ENCODE peak calls at places on chromosomes 1 and 21, in ten cellular contexts. T is fibroblast of lung; N is IMR-90; Z is brain microvascular endothelial cell; Y is ovary; H is CD8-positive, alpha-beta memory T cell; W is GM23248; J is esophagus squamous epithelium; V is dorsolateral prefrontal cortex; I is left ventricle myocardium inferior. O is an unnamed sample.
A peak's percentile ranks its signal among the peaks of the same experiment; 100 is the strongest.

GRCh38 chr1:46806196-46807020 is 7.6 kb downstream of the CYP4B1 start:
- DNase-seq in Y (no peak), Z (no peak), I (peak; percentile 79), W (peak; percentile 33), T (no peak), V (no peak), J (no peak), N (no peak), H (no peak), O (peak; percentile 59)

GRCh38 chr1:6288674-6289073 is 27.8 kb upstream of the GPR153 start:
- DNase-seq in J (no peak), H (no peak), T (no peak), I (no peak), V (no peak), N (no peak), Y (no peak), Z (no peak), W (no peak), O (no peak)

GRCh38 chr1:162035241-162035640 is 11.6 kb upstream of the OLFML2B start:
- DNase-seq in H (no peak), Y (no peak), Z (no peak), J (no peak), N (no peak), W (peak; percentile 26), I (no peak), T (no peak), V (no peak), O (peak; percentile 68)

GRCh38 chr1:2459757-2460156 is 16.3 kb upstream of the PLCH2 start:
- DNase-seq in H (no peak), W (peak; percentile 62), Z (no peak), V (peak; percentile 77), I (peak; percentile 45), N (peak; percentile 73), Y (peak; percentile 39), T (peak; percentile 92), J (no peak), O (no peak)

GRCh38 chr1:227942021-227942715 is 5.6 kb downstream of the WNT9A start:
- DNase-seq in Z (no peak), J (no peak), N (no peak), W (no peak), T (no peak), V (no peak), Y (no peak), I (no peak), H (no peak), O (no peak)

GRCh38 chr1:6419397-6419802 is 319 bp downstream of the HES2 start:
- DNase-seq in J (no peak), W (peak; percentile 20), V (no peak), Z (no peak), I (no peak), N (no peak), Y (no peak), T (no peak), H (no peak), O (no peak)

GRCh38 chr21:22842875-22843274 is 1844.7 kb downstream of the NCAM2 start:
- DNase-seq in Y (no peak), H (no peak), V (no peak), W (no peak), N (no peak), T (no peak), I (no peak), J (no peak), Z (no peak), O (no peak)

GRCh38 chr1:62025892-62026291 is 168.8 kb upstream of the L1TD1 start:
- DNase-seq in J (no peak), W (no peak), Z (no peak), Y (no peak), V (no peak), I (no peak), N (no peak), H (no peak), T (no peak), O (no peak)

DNA sequence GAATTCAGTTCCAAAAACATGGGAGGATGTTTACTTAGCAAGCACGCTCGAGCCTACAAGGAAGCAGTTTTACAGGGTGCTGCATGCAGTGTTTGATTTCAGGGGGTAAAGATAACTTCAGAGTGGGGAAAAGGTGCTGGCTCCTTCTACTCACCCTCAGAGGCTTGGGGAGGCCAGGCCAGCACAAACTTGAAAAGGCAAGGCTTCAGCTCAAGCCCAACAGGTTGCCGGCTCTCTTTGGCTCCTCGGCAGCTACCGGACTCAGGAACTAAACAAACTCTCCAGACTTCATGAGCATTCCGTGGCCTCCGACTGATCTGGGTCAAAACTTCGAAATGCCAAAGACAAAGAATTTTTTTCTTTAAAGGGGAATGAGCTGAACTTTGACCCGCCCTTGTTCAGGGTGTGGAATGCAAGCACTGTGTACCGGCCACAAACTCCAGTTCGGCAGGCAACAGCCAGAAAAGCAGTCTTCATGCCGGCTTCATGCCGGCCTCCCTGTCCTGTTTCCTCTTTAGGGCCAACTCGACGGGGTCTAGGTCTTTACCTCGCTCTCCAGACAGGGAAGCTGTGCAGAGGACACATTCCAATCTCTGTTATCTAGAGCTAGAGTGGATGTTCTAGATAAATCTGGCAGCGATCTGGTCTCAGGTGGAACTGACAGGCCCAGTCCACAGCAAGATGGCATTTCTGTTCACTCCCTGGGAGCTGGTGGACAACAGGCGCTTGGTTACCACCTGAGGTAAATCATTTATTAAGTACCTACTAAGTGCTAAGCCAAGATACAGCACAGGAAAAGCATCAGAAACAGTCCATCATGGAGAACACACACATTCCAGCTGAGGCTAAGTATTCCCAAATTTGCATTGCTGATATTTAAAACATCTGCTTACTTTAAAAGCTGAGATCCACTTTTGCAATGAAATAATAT is 75.0 kb downstream of the CD46 start:
- DNase-seq in I (no peak), T (peak; percentile 40), W (no peak), V (no peak), Y (peak; percentile 58), Z (no peak), J (no peak), H (no peak), N (no peak), O (peak; percentile 47)
- H3K4me3 ChIP-seq in I (peak overlapping the region; percentile 78), T (peak overlapping the region; percentile 39), W (no peak overlapping the region), V (peak overlapping the region; percentile 22), Y (peak overlapping the region; percentile 28), Z (no peak overlapping the region), J (peak overlapping the region; percentile 8), H (peak overlapping the region; percentile 59), N (no peak overlapping the region), O (no peak overlapping the region)

DNA sequence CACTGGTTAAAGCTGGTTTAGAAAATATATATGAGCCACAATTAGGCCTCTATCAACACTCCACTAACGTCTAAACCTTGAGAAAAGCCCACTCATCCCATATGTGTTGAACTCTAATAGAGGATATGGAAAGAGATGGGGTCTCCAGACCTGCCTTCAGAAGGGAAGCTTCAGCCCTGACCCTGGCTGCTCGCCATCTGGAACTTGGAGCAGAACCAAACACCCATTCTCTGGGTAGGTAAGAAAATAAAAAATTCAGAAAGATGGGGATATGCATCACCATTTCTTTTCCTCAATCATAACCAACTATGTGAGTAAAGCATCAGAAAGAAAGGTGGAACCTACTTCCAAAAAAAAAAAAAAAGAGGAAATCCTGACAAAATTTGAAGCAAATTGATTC is 666.2 kb downstream of the PTPRC start:
- DNase-seq in J (no peak), W (no peak), Z (no peak), N (no peak), I (no peak), H (no peak), Y (no peak), V (no peak), T (no peak), O (no peak)
- H3K4me3 ChIP-seq in J (no peak overlapping the region), W (no peak overlapping the region), Z (no peak overlapping the region), N (no peak overlapping the region), I (no peak overlapping the region), H (no peak overlapping the region), Y (no peak overlapping the region), V (no peak overlapping the region), T (no peak overlapping the region), O (no peak overlapping the region)

GRCh38 chr1:15962671-15963362 is 13.1 kb downstream of the ZBTB17 start:
- DNase-seq in N (no peak), W (no peak), T (no peak), V (no peak), Z (no peak), Y (no peak), H (no peak), I (no peak), J (no peak), O (no peak)

GRCh38 chr1:15962176-15962575 is 13.7 kb downstream of the ZBTB17 start:
- DNase-seq in J (no peak), Z (no peak), I (no peak), H (no peak), T (no peak), W (no peak), Y (peak; percentile 31), V (no peak), N (no peak), O (no peak)

GRCh38 chr1:15963968-15964648 is 11.8 kb downstream of the ZBTB17 start:
- DNase-seq in H (no peak), V (no peak), Z (no peak), J (no peak), T (no peak), I (no peak), W (no peak), N (no peak), Y (no peak), O (no peak)

GRCh38 chr1:15965228-15965767 is 10.6 kb downstream of the ZBTB17 start:
- DNase-seq in Y (no peak), H (no peak), W (peak; percentile 88), Z (peak; percentile 56), T (peak; percentile 46), V (peak; percentile 87), J (no peak), N (peak; percentile 79), I (no peak), O (no peak)

GRCh38 chr1:15963363-15963967 is 12.4 kb downstream of the ZBTB17 start:
- DNase-seq in T (no peak), J (no peak), V (no peak), N (no peak), H (no peak), I (no peak), Z (no peak), Y (no peak), W (no peak), O (no peak)
- H3K4me3 ChIP-seq in T (no peak overlapping the region), J (no peak overlapping the region), V (no peak overlapping the region), N (no peak overlapping the region), H (no peak overlapping the region), I (no peak overlapping the region), Z (no peak overlapping the region), Y (no peak overlapping the region), W (no peak overlapping the region), O (no peak overlapping the region)

GRCh38 chr1:23405946-23406345 is 18.6 kb downstream of the TCEA3 start:
- DNase-seq in N (no peak), T (no peak), J (no peak), I (no peak), Y (no peak), W (no peak), V (no peak), Z (no peak), H (no peak), O (no peak)

GRCh38 chr1:23403038-23403336 is 21.6 kb downstream of the TCEA3 start:
- DNase-seq in Z (peak; percentile 80), I (no peak), T (peak; percentile 46), W (peak; percentile 91), Y (no peak), N (peak; percentile 86), H (no peak), J (no peak), V (no peak), O (peak; percentile 85)

GRCh38 chr1:23402286-23403037 is 22.1 kb downstream of the TCEA3 start:
- DNase-seq in Z (no peak), J (no peak), T (peak; percentile 42), W (no peak), Y (no peak), H (no peak), I (no peak), N (no peak), V (no peak), O (peak; percentile 64)

GRCh38 chr1:23403355-23403734 is 21.2 kb downstream of the TCEA3 start:
- DNase-seq in V (no peak), T (no peak), N (no peak), Z (no peak), Y (no peak), I (no peak), W (no peak), H (no peak), J (no peak), O (no peak)

GRCh38 chr1:23403735-23404486 is 20.6 kb downstream of the TCEA3 start:
- DNase-seq in V (peak; percentile 88), I (peak; percentile 88), T (peak; percentile 94), H (peak; percentile 69), Z (peak; percentile 83), W (peak; percentile 96), Y (peak; percentile 91), N (peak; percentile 89), J (no peak), O (peak; percentile 98)
- H3K4me3 ChIP-seq in V (peak overlapping the region; percentile 32), I (peak overlapping the region; percentile 36), T (no peak overlapping the region), H (no peak overlapping the region), Z (peak overlapping the region; percentile 15), W (peak overlapping the region; percentile 5), Y (no peak overlapping the region), N (no peak overlapping the region), J (no peak overlapping the region), O (no peak overlapping the region)

O was measured in bronchial epithelial cell.